ENCODE peak calls at places on chromosomes 16 and 17, in eight cellular contexts. P is left cardiac atrium, D is fibroblast of pulmonary artery, I is HL-60, C is AG08395, E is RKO, Z is NCI-H1930, W is left ventricle myocardium inferior. X is an unnamed sample.
A peak's percentile ranks its signal among the peaks of the same experiment; 100 is the strongest.

GRCh38 chr16:6725634-6726331 is 606.9 kb upstream of the RBFOX1 start:
- DNase-seq in P (no peak), D (no peak), I (no peak), C (no peak), E (peak; percentile 1), Z (no peak), W (no peak), X (peak; percentile 76)

GRCh38 chr16:79186196-79186595 is 414.3 kb downstream of the MAF start:
- DNase-seq in P (no peak), D (no peak), I (no peak), C (no peak), E (no peak), Z (no peak), W (no peak), X (no peak)

GRCh38 chr17:30433514-30433913 is 43.7 kb upstream of the GOSR1 start:
- DNase-seq in P (no peak), D (peak; percentile 97), I (peak; percentile 31), C (peak; percentile 69), E (peak; percentile 76), Z (no peak), W (no peak), X (peak; percentile 81)

GRCh38 chr16:85607331-85607765 is 5.8 kb upstream of the GSE1 start:
- DNase-seq in P (no peak), D (no peak), I (peak; percentile 12), C (no peak), E (no peak), Z (no peak), W (no peak), X (no peak)

GRCh38 chr17:77529328-77529650 is 388.5 kb downstream of the SEC14L1 start:
- DNase-seq in P (no peak), D (no peak), I (no peak), C (no peak), E (no peak), Z (no peak), W (no peak), X (no peak)

GRCh38 chr17:77322534-77323412 is 182.0 kb downstream of the SEC14L1 start:
- DNase-seq in P (peak; percentile 89), D (peak; percentile 99), I (peak; percentile 71), C (peak; percentile 89), E (peak; percentile 94), Z (no peak), W (peak; percentile 83), X (peak; percentile 98)

GRCh38 chr16:23389201-23389600 is 63.8 kb downstream of the COG7 start:
- DNase-seq in P (no peak), D (no peak), I (no peak), C (no peak), E (no peak), Z (no peak), W (no peak), X (no peak)

GRCh38 chr16:68790130-68790761 is 53.1 kb upstream of the TANGO6 start:
- DNase-seq in P (no peak), D (peak; percentile 82), I (peak; percentile 78), C (peak; percentile 84), E (no peak), Z (no peak), W (no peak), X (peak; percentile 93)

GRCh38 chr16:10037771-10038170 is 144.5 kb downstream of the GRIN2A start:
- DNase-seq in P (no peak), D (no peak), I (no peak), C (no peak), E (no peak), Z (no peak), W (no peak), X (no peak)

GRCh38 chr17:63914471-63914870 is 3.4 kb upstream of the CSHL1 start:
- DNase-seq in P (no peak), D (no peak), I (no peak), C (no peak), E (no peak), Z (no peak), W (no peak), X (no peak)

GRCh38 chr17:6681176-6681575 is 29.6 kb downstream of the C17orf100 start:
- DNase-seq in P (no peak), D (no peak), I (no peak), C (no peak), E (no peak), Z (no peak), W (no peak), X (no peak)

GRCh38 chr16:67749436-67750078 is 30.4 kb upstream of the GFOD2 start:
- DNase-seq in P (no peak), D (no peak), I (no peak), C (no peak), E (no peak), Z (no peak), W (no peak), X (no peak)

GRCh38 chr16:69327585-69328310 is 2.6 kb downstream of the PDF start:
- DNase-seq in P (no peak), D (no peak), I (no peak), C (no peak), E (no peak), Z (no peak), W (no peak), X (no peak)

GRCh38 chr17:75832652-75833400 is 11.4 kb downstream of the UNC13D start:
- DNase-seq in P (peak; percentile 36), D (no peak), I (no peak), C (no peak), E (no peak), Z (no peak), W (no peak), X (no peak)

GRCh38 chr17:56142325-56142724 is 10.9 kb upstream of the ANKFN1 start:
- DNase-seq in P (no peak), D (peak; percentile 59), I (no peak), C (peak; percentile 72), E (no peak), Z (no peak), W (no peak), X (no peak)

GRCh38 chr16:78228704-78229103 is 129.2 kb downstream of the WWOX start:
- DNase-seq in P (no peak), D (no peak), I (no peak), C (no peak), E (no peak), Z (no peak), W (no peak), X (no peak)

GRCh38 chr16:78285437-78285917 is 186.0 kb downstream of the WWOX start:
- DNase-seq in P (no peak), D (no peak), I (no peak), C (no peak), E (no peak), Z (no peak), W (no peak), X (no peak)

GRCh38 chr17:17672453-17673368 is 8.5 kb upstream of the RAI1 start:
- DNase-seq in P (peak; percentile 17), D (no peak), I (peak; percentile 75), C (no peak), E (no peak), Z (no peak), W (no peak), X (no peak)

GRCh38 chr17:72826602-72827001 is 265.9 kb downstream of the SLC39A11 start:
- DNase-seq in P (no peak), D (peak; percentile 24), I (no peak), C (no peak), E (peak; percentile 63), Z (no peak), W (no peak), X (peak; percentile 34)

GRCh38 chr17:57605734-57606105 is 139.4 kb downstream of the CCDC182 start:
- DNase-seq in P (no peak), D (no peak), I (no peak), C (no peak), E (no peak), Z (no peak), W (no peak), X (no peak)

GRCh38 chr16:69880640-69881133 is 70.4 kb upstream of the CLEC18A start:
- DNase-seq in P (no peak), D (peak; percentile 38), I (no peak), C (peak; percentile 76), E (no peak), Z (no peak), W (no peak), X (no peak)

GRCh38 chr17:81509048-81509686 is 3.4 kb downstream of the ACTG1 start:
- DNase-seq in P (no peak), D (peak; percentile 47), I (peak; percentile 41), C (no peak), E (peak; percentile 59), Z (no peak), W (no peak), X (peak; percentile 54)

GRCh38 chr17:28256370-28256769 is 62.6 kb upstream of the TMEM97 start:
- DNase-seq in P (no peak), D (no peak), I (no peak), C (no peak), E (no peak), Z (no peak), W (no peak), X (no peak)

X was measured in ACHN.